ENCODE peak calls at places on chromosomes 16 and 17, in four cellular contexts. C, F, A and P are unnamed samples.
A peak's percentile ranks its signal among the peaks of the same experiment; 100 is the strongest.

GRCh38 chr16:68235882-68236803 is at the start of gene ESRP2:
- DNase-seq in F (peak; percentile 41), A (no peak), C (peak; percentile 53), P (peak; percentile 44)

GRCh38 chr16:74667215-74667765 is 613 bp upstream of the RFWD3 start:
- DNase-seq in C (peak; percentile 27), A (peak; percentile 36), F (no peak), P (no peak)

GRCh38 chr16:6165330-6165984 is 1067.9 kb upstream of the EEF2KMT start:
- DNase-seq in C (no peak), F (no peak), A (no peak), P (no peak)

GRCh38 chr17:40560592-40561293 is 4.5 kb downstream of the CCR7 start:
- DNase-seq in C (no peak), F (peak; percentile 70), A (peak; percentile 77), P (no peak)

GRCh38 chr17:81252336-81253329 is 13.5 kb downstream of the NDUFAF8 start:
- DNase-seq in C (no peak), A (no peak), F (no peak), P (no peak)

GRCh38 chr17:79087428-79088143 is 13.0 kb downstream of the ENGASE start:
- DNase-seq in A (peak; percentile 17), C (peak; percentile 91), F (peak; percentile 99), P (peak; percentile 98)

GRCh38 chr16:57740423-57741071 is 5.0 kb downstream of the KATNB1 start:
- DNase-seq in A (no peak), C (no peak), F (no peak), P (no peak)

GRCh38 chr17:3004925-3005324 is 58.5 kb downstream of the OR1D5 start:
- DNase-seq in F (no peak), A (no peak), C (no peak), P (no peak)

GRCh38 chr16:75074920-75075687 is 41.5 kb downstream of the LDHD start:
- DNase-seq in F (peak; percentile 73), C (no peak), A (peak; percentile 62), P (no peak)

GRCh38 chr16:1651509-1652342 is 26.4 kb upstream of the JPT2 start:
- DNase-seq in F (no peak), C (no peak), A (peak; percentile 6), P (no peak)

GRCh38 chr16:27313422-27314160 is at the start of gene IL4R:
- DNase-seq in A (peak; percentile 93), F (peak; percentile 44), C (peak; percentile 78), P (no peak)